ENCODE peak calls at places on chromosome 9, in seven cellular contexts. One of them, this sample, is unnamed. For H3K4me1, the result is how much of the 10 kb centered on the place peaks cover.

GRCh38 chr9:131755541-131756198 is 15.8 kb upstream of the RAPGEF1 start:
- DNase-seq in ovary: peak
- DNase-seq in effector memory CD4-positive, alpha-beta T cell: peak
- DNase-seq in CD4-positive, alpha-beta memory T cell: peak
- DNase-seq in upper lobe of left lung: peak
- DNase-seq in esophagus squamous epithelium: no peak
- DNase-seq in lower lobe of right lung: peak
- DNase-seq in this sample: no peak

GRCh38 chr9:78122631-78123030 is 91.0 kb upstream of the GNAQ start:
- DNase-seq in ovary: no peak
- DNase-seq in effector memory CD4-positive, alpha-beta T cell: no peak
- DNase-seq in CD4-positive, alpha-beta memory T cell: no peak
- DNase-seq in upper lobe of left lung: no peak
- DNase-seq in esophagus squamous epithelium: no peak
- DNase-seq in lower lobe of right lung: no peak
- DNase-seq in this sample: no peak

GRCh38 chr9:99677281-99677680 is 144.4 kb upstream of the NR4A3 start:
- DNase-seq in ovary: no peak
- DNase-seq in effector memory CD4-positive, alpha-beta T cell: no peak
- DNase-seq in CD4-positive, alpha-beta memory T cell: no peak
- DNase-seq in upper lobe of left lung: no peak
- DNase-seq in esophagus squamous epithelium: no peak
- DNase-seq in lower lobe of right lung: no peak
- DNase-seq in this sample: no peak

GRCh38 chr9:129236441-129237145 is 58.5 kb upstream of the IER5L start:
- DNase-seq in ovary: no peak
- DNase-seq in effector memory CD4-positive, alpha-beta T cell: no peak
- DNase-seq in CD4-positive, alpha-beta memory T cell: no peak
- DNase-seq in upper lobe of left lung: no peak
- DNase-seq in esophagus squamous epithelium: no peak
- DNase-seq in lower lobe of right lung: peak
- DNase-seq in this sample: no peak

GRCh38 chr9:122949696-122950095 is 8.9 kb downstream of the RABGAP1 start:
- DNase-seq in ovary: no peak
- DNase-seq in effector memory CD4-positive, alpha-beta T cell: no peak
- DNase-seq in CD4-positive, alpha-beta memory T cell: no peak
- DNase-seq in upper lobe of left lung: no peak
- DNase-seq in esophagus squamous epithelium: no peak
- DNase-seq in lower lobe of right lung: no peak
- DNase-seq in this sample: no peak

GRCh38 chr9:81521892-81522291 is 167.5 kb downstream of the TLE1 start:
- DNase-seq in ovary: no peak
- DNase-seq in effector memory CD4-positive, alpha-beta T cell: no peak
- DNase-seq in CD4-positive, alpha-beta memory T cell: no peak
- DNase-seq in upper lobe of left lung: no peak
- DNase-seq in esophagus squamous epithelium: no peak
- DNase-seq in lower lobe of right lung: no peak
- DNase-seq in this sample: no peak

GRCh38 chr9:123360161-123361085 is 4.4 kb downstream of the CRB2 start:
- DNase-seq in ovary: no peak
- DNase-seq in effector memory CD4-positive, alpha-beta T cell: no peak
- DNase-seq in CD4-positive, alpha-beta memory T cell: peak
- DNase-seq in upper lobe of left lung: no peak
- DNase-seq in esophagus squamous epithelium: no peak
- DNase-seq in lower lobe of right lung: peak
- DNase-seq in this sample: no peak

GRCh38 chr9:129458663-129459549 is 162.0 kb downstream of the C9orf50 start:
- DNase-seq in ovary: peak
- DNase-seq in effector memory CD4-positive, alpha-beta T cell: no peak
- DNase-seq in CD4-positive, alpha-beta memory T cell: no peak
- DNase-seq in upper lobe of left lung: peak
- DNase-seq in esophagus squamous epithelium: no peak
- DNase-seq in lower lobe of right lung: peak
- DNase-seq in this sample: no peak

GRCh38 chr9:78369644-78370219 is 72.8 kb downstream of the PSAT1 start:
- DNase-seq in ovary: peak
- DNase-seq in effector memory CD4-positive, alpha-beta T cell: peak
- DNase-seq in CD4-positive, alpha-beta memory T cell: peak
- DNase-seq in upper lobe of left lung: peak
- DNase-seq in esophagus squamous epithelium: no peak
- DNase-seq in lower lobe of right lung: peak
- DNase-seq in this sample: no peak

GRCh38 chr9:134600431-134600830 is 41.2 kb upstream of the COL5A1 start:
- DNase-seq in ovary: no peak
- DNase-seq in effector memory CD4-positive, alpha-beta T cell: no peak
- DNase-seq in CD4-positive, alpha-beta memory T cell: no peak
- DNase-seq in upper lobe of left lung: no peak
- DNase-seq in esophagus squamous epithelium: no peak
- DNase-seq in lower lobe of right lung: no peak
- DNase-seq in this sample: no peak

DNA sequence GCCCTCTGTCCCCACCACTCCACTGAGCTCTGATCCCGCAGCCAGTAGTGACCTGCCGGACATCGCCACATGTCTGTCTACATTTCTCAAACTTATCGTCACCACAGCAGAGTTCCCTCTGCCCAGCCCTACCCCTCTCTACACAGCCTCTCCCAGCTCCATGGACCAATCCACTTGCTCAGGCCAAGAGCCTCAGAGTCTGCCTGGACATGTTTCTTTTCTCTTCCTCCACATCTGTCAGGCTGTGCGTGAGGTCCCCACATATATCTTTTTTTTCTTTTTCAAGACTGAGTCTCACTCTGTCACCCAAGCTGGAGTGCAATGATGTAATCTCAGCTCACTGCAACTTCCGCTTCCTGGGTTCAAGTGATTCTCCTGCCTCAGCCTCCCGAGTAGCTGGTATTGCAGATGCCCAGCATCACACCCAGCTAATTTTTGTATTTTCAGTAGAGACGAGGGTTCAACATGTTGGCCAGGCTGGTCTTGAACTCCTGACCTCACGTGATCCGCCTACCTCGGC is 62.7 kb upstream of the GGTA1 start:
- DNase-seq in ovary: no peak
- DNase-seq in effector memory CD4-positive, alpha-beta T cell: no peak
- DNase-seq in CD4-positive, alpha-beta memory T cell: no peak
- DNase-seq in upper lobe of left lung: no peak
- DNase-seq in esophagus squamous epithelium: no peak
- DNase-seq in lower lobe of right lung: no peak
- DNase-seq in this sample: no peak
- H3K4me1 ChIP-seq in ovary: under half
- H3K4me1 ChIP-seq in effector memory CD4-positive, alpha-beta T cell: under half
- H3K4me1 ChIP-seq in CD4-positive, alpha-beta memory T cell: under half
- H3K4me1 ChIP-seq in upper lobe of left lung: under half
- H3K4me1 ChIP-seq in esophagus squamous epithelium: under half
- H3K4me1 ChIP-seq in lower lobe of right lung: under half
- H3K4me1 ChIP-seq in this sample: under half

GRCh38 chr9:35920004-35920658 is 10.8 kb downstream of the SPAAR start:
- DNase-seq in ovary: no peak
- DNase-seq in effector memory CD4-positive, alpha-beta T cell: no peak
- DNase-seq in CD4-positive, alpha-beta memory T cell: no peak
- DNase-seq in upper lobe of left lung: no peak
- DNase-seq in esophagus squamous epithelium: no peak
- DNase-seq in lower lobe of right lung: no peak
- DNase-seq in this sample: no peak

GRCh38 chr9:35919212-35920003 is 10.1 kb downstream of the SPAAR start:
- DNase-seq in ovary: no peak
- DNase-seq in effector memory CD4-positive, alpha-beta T cell: no peak
- DNase-seq in CD4-positive, alpha-beta memory T cell: no peak
- DNase-seq in upper lobe of left lung: no peak
- DNase-seq in esophagus squamous epithelium: no peak
- DNase-seq in lower lobe of right lung: no peak
- DNase-seq in this sample: no peak

GRCh38 chr9:35923598-35923926 is 14.3 kb downstream of the SPAAR start:
- DNase-seq in ovary: no peak
- DNase-seq in effector memory CD4-positive, alpha-beta T cell: no peak
- DNase-seq in CD4-positive, alpha-beta memory T cell: no peak
- DNase-seq in upper lobe of left lung: no peak
- DNase-seq in esophagus squamous epithelium: no peak
- DNase-seq in lower lobe of right lung: no peak
- DNase-seq in this sample: no peak

GRCh38 chr9:35929188-35929718 is 20.0 kb downstream of the SPAAR start:
- DNase-seq in ovary: no peak
- DNase-seq in effector memory CD4-positive, alpha-beta T cell: no peak
- DNase-seq in CD4-positive, alpha-beta memory T cell: no peak
- DNase-seq in upper lobe of left lung: no peak
- DNase-seq in esophagus squamous epithelium: no peak
- DNase-seq in lower lobe of right lung: no peak
- DNase-seq in this sample: no peak

DNA sequence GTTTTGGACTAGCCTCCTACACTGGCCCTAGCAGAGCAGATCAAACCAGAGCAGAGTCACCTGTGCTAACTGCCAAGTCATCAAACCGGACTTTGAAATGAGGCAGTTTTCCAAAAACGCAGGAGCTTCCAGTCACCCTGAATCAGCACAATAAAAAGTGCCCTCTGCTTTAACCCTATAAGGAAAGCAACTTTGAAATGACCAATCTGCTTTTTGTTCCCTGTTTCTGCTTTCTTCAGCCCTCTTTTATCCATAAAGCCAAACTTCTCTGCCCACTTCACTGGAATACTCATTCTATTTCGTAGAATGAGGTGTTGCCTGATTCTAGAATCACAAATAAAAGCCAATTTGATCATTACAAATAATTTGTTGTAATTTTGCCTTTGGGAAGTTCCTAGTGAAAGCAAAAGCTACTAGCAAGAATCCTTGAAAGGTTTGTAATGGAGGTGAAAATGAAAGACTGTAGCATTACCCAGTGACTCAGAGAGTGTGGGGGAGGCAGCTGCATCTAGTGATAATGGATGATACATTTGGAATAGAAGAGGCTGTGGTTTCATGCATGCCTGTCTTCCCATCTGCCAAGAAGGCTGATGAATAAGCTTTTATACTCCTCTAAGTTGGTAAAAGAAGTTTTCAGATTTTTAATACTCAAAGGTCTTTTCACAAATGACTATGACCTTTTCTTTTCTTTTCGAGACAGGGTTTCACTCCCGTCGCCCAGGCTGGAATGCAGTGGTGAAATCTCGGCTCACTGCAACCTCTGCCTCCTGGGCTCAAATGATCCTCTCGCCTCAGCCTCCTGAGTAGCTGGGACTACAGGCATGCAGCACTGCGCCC is 14.9 kb downstream of the SPAAR start:
- DNase-seq in ovary: peak
- DNase-seq in effector memory CD4-positive, alpha-beta T cell: no peak
- DNase-seq in CD4-positive, alpha-beta memory T cell: no peak
- DNase-seq in upper lobe of left lung: no peak
- DNase-seq in esophagus squamous epithelium: no peak
- DNase-seq in lower lobe of right lung: no peak
- DNase-seq in this sample: no peak
- H3K4me3 ChIP-seq in ovary: no peak
- H3K4me3 ChIP-seq in effector memory CD4-positive, alpha-beta T cell: no peak
- H3K4me3 ChIP-seq in CD4-positive, alpha-beta memory T cell: no peak
- H3K4me3 ChIP-seq in upper lobe of left lung: no peak
- H3K4me3 ChIP-seq in esophagus squamous epithelium: no peak
- H3K4me3 ChIP-seq in lower lobe of right lung: no peak
- H3K4me3 ChIP-seq in this sample: no peak

DNA sequence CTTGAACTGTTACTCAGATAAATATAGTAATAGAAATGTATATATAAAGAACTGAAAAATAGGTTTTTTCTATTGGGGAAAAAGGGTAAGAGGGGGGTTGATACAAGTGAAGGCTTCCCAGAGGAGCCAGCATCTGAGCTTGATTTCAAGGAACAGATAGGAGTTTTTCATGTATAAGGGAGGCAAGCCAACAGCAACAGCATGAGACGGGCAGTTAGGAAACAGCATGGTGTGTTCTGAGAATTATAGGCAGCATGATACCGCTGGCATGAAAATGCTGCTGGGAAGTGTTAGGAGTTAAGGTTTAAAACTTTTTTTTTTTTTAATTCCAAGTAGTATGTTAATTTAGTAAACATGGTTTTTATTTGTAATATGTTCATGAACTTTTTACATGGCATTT is 9.6 kb downstream of the CDC37L1 start:
- DNase-seq in ovary: no peak
- DNase-seq in effector memory CD4-positive, alpha-beta T cell: no peak
- DNase-seq in CD4-positive, alpha-beta memory T cell: no peak
- DNase-seq in upper lobe of left lung: no peak
- DNase-seq in esophagus squamous epithelium: no peak
- DNase-seq in lower lobe of right lung: no peak
- DNase-seq in this sample: no peak
- H3K4me1 ChIP-seq in ovary: under half
- H3K4me1 ChIP-seq in effector memory CD4-positive, alpha-beta T cell: under half
- H3K4me1 ChIP-seq in CD4-positive, alpha-beta memory T cell: under half
- H3K4me1 ChIP-seq in upper lobe of left lung: under half
- H3K4me1 ChIP-seq in esophagus squamous epithelium: under half
- H3K4me1 ChIP-seq in lower lobe of right lung: under half
- H3K4me1 ChIP-seq in this sample: under half

GRCh38 chr9:137242329-137243204 is 1.5 kb downstream of the TUBB4B start:
- DNase-seq in ovary: no peak
- DNase-seq in effector memory CD4-positive, alpha-beta T cell: no peak
- DNase-seq in CD4-positive, alpha-beta memory T cell: no peak
- DNase-seq in upper lobe of left lung: no peak
- DNase-seq in esophagus squamous epithelium: no peak
- DNase-seq in lower lobe of right lung: no peak
- DNase-seq in this sample: no peak

GRCh38 chr9:137244486-137245449 is 3.7 kb downstream of the TUBB4B start:
- DNase-seq in ovary: no peak
- DNase-seq in effector memory CD4-positive, alpha-beta T cell: no peak
- DNase-seq in CD4-positive, alpha-beta memory T cell: no peak
- DNase-seq in upper lobe of left lung: no peak
- DNase-seq in esophagus squamous epithelium: no peak
- DNase-seq in lower lobe of right lung: no peak
- DNase-seq in this sample: no peak

GRCh38 chr9:137245450-137246421 is 4.6 kb downstream of the TUBB4B start:
- DNase-seq in ovary: no peak
- DNase-seq in effector memory CD4-positive, alpha-beta T cell: no peak
- DNase-seq in CD4-positive, alpha-beta memory T cell: no peak
- DNase-seq in upper lobe of left lung: no peak
- DNase-seq in esophagus squamous epithelium: no peak
- DNase-seq in lower lobe of right lung: no peak
- DNase-seq in this sample: no peak

GRCh38 chr9:137241490-137242328 is 622 bp downstream of the TUBB4B start:
- DNase-seq in ovary: peak
- DNase-seq in effector memory CD4-positive, alpha-beta T cell: peak
- DNase-seq in CD4-positive, alpha-beta memory T cell: peak
- DNase-seq in upper lobe of left lung: peak
- DNase-seq in esophagus squamous epithelium: no peak
- DNase-seq in lower lobe of right lung: peak
- DNase-seq in this sample: no peak

DNA sequence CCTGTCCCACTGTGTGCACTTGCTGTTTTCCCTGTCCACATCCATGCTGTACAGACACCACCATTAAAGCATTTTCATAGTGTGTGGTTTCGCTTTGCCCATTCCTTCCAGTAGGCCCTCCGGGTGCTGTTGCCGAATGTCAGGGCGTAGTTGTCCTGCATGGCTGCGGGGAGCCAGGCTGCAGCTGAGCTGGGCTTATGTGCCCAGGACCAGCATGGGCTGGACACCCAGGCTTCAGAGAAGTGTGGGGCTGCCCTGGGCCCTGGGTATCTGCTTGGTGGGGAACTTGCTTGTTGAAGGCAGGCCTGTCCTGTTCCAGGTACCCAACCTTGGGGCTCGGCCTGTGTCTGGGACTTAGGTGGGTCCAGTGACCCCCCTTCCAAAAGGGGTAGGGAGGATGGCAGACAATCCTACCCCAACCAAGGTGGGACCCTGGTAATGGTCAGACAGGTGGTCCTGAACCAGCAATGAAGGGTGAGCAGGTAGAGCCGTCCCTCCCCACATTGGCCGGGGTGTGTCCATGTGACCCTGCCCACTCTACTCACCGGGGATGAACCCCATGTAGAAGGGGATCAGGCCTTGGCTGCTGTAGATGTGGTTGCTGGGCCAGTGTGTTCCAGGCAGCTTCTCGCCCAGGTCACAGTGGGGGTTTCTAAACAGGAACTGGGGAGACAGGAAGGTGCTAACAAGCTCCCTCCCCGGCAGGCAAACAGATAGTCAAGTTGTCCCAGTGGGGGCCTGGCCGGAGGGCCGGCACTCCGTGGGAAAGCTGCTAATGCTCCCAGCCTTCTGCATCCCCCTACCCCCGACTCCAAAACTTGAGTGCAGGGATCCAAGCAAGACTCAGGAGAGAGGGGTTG is 2.8 kb downstream of the TUBB4B start:
- DNase-seq in ovary: no peak
- DNase-seq in effector memory CD4-positive, alpha-beta T cell: no peak
- DNase-seq in CD4-positive, alpha-beta memory T cell: no peak
- DNase-seq in upper lobe of left lung: no peak
- DNase-seq in esophagus squamous epithelium: no peak
- DNase-seq in lower lobe of right lung: no peak
- DNase-seq in this sample: no peak
- H3K4me3 ChIP-seq in ovary: no peak
- H3K4me3 ChIP-seq in effector memory CD4-positive, alpha-beta T cell: no peak
- H3K4me3 ChIP-seq in CD4-positive, alpha-beta memory T cell: no peak
- H3K4me3 ChIP-seq in upper lobe of left lung: no peak
- H3K4me3 ChIP-seq in esophagus squamous epithelium: no peak
- H3K4me3 ChIP-seq in lower lobe of right lung: no peak
- H3K4me3 ChIP-seq in this sample: no peak